ENCODE peak calls at places on chromosomes 11 and 22, in seven cellular contexts. P, M, W, H, I, R and L are unnamed samples.

GRCh38 chr11:117378966-117379865 is 51.6 kb downstream of the CEP164 start:
- DNase-seq in M (no peak), I (no peak), P (no peak), W (no peak), R (peak; percentile 25), H (no peak), L (no peak)

GRCh38 chr11:64802370-64803162 is 448 bp downstream of the MAP4K2 start:
- DNase-seq in R (peak; percentile 58), P (no peak), W (peak; percentile 23), H (no peak), I (no peak), M (no peak), L (no peak)

GRCh38 chr11:70027451-70027850 is 50.7 kb upstream of the ANO1 start:
- DNase-seq in I (no peak), R (no peak), M (no peak), H (no peak), W (no peak), P (peak; percentile 13), L (no peak)

GRCh38 chr11:75775056-75775455 is 6.5 kb downstream of the DGAT2 start:
- DNase-seq in H (no peak), R (no peak), I (no peak), W (no peak), M (no peak), P (peak; percentile 67), L (no peak)

GRCh38 chr11:83724704-83725114 is 438.5 kb upstream of the CCDC90B start:
- DNase-seq in I (no peak), W (no peak), P (peak; percentile 92), H (no peak), M (no peak), R (peak; percentile 46), L (peak; percentile 5)

GRCh38 chr22:49300951-49301397 is 526.7 kb downstream of the BRD1 start:
- DNase-seq in P (peak; percentile 20), I (no peak), M (no peak), H (no peak), W (no peak), R (peak; percentile 8), L (no peak)

GRCh38 chr11:46427364-46427763 is 35.8 kb upstream of the CHRM4 start:
- DNase-seq in P (no peak), W (no peak), R (no peak), H (no peak), M (no peak), I (no peak), L (no peak)

GRCh38 chr11:78943841-78944240 is 369.2 kb upstream of the NARS2 start:
- DNase-seq in H (no peak), P (no peak), W (no peak), I (no peak), M (no peak), R (no peak), L (no peak)

GRCh38 chr22:27617214-27617881 is 184.2 kb downstream of the MN1 start:
- DNase-seq in W (no peak), M (no peak), R (no peak), I (no peak), H (no peak), P (no peak), L (no peak)

GRCh38 chr11:69650832-69651344 is 9.9 kb downstream of the CCND1 start:
- DNase-seq in M (no peak), W (no peak), P (no peak), R (no peak), H (no peak), I (no peak), L (no peak)

GRCh38 chr11:92180664-92181251 is 43.9 kb upstream of the FAT3 start:
- DNase-seq in I (peak; percentile 1), M (no peak), P (peak; percentile 62), H (no peak), R (peak; percentile 48), W (no peak), L (peak; percentile 53)

GRCh38 chr11:59678118-59678812 is 9.4 kb upstream of the PATL1 start:
- DNase-seq in P (no peak), R (no peak), M (no peak), I (no peak), H (no peak), W (no peak), L (peak; percentile 30)

GRCh38 chr11:3050386-3051325 is 6.6 kb downstream of the CARS1 start:
- DNase-seq in R (no peak), P (no peak), W (no peak), M (no peak), I (no peak), H (no peak), L (no peak)

GRCh38 chr11:32584921-32585320 is 1.3 kb downstream of the EIF3M start:
- DNase-seq in H (no peak), I (peak; percentile 5), R (no peak), W (no peak), P (no peak), M (no peak), L (no peak)

GRCh38 chr11:986270-986951 is 50.1 kb downstream of the MUC6 start:
- DNase-seq in P (no peak), R (peak; percentile 73), W (no peak), I (peak; percentile 45), H (no peak), M (no peak), L (no peak)

GRCh38 chr22:24465566-24465965 is 29.6 kb upstream of the UPB1 start:
- DNase-seq in H (no peak), P (peak; percentile 57), R (no peak), M (peak; percentile 58), W (no peak), I (no peak), L (peak; percentile 86)

GRCh38 chr11:126163074-126163700 is 48.3 kb downstream of the RPUSD4 start:
- DNase-seq in H (no peak), M (peak; percentile 71), R (no peak), W (no peak), P (peak; percentile 64), I (peak; percentile 61), L (peak; percentile 70)

GRCh38 chr11:6596237-6596877 is 7.1 kb downstream of the RRP8 start:
- DNase-seq in R (no peak), H (no peak), P (peak; percentile 10), I (no peak), M (no peak), W (no peak), L (no peak)

GRCh38 chr11:103877221-103877620 is 159.2 kb upstream of the DDI1 start:
- DNase-seq in M (no peak), P (no peak), R (no peak), I (no peak), H (no peak), W (no peak), L (peak; percentile 12)
- TF ChIP-seq CTCF in M (no peak), P (peak; percentile 46), R (no peak), I (no peak), H (no peak), W (no peak), L (peak; percentile 23)

DNA sequence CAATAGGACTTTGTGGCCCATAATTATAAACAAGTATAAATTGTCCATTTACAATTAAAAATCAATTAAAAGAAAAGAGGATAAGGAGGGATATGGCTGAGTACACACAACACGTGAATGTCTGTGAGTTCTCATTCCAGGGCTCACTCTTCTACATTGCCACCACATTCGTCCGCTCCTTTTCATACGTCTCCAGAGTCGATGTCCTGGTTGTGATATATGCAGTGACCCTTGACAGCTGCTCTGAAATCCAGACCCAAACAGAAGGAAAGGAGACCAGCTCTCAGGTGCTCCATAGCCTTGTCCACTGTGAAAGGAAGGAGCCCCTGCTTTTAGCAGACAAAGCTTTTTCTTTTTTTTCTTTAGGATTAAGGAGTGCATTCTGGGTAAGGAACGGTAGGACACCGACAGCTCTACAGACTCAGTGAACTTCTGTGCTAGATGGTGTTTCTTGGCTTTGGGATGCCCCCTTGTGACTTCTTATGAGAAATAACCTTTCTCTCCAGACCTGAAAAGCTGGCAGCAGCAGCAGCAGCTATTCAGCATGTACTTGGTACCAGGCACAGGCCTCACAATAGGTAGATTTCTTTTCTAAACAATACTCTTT is 19.7 kb upstream of the DNAJB13 start:
- DNase-seq in R (no peak), I (peak; percentile 56), H (peak; percentile 12), W (no peak), M (peak; percentile 54), P (peak; percentile 76), L (peak; percentile 81)
- TF ChIP-seq CTCF in R (no peak), I (peak; percentile 30), H (peak; percentile 54), W (no peak), M (peak; percentile 59), P (peak; percentile 80), L (peak; percentile 62)

DNA sequence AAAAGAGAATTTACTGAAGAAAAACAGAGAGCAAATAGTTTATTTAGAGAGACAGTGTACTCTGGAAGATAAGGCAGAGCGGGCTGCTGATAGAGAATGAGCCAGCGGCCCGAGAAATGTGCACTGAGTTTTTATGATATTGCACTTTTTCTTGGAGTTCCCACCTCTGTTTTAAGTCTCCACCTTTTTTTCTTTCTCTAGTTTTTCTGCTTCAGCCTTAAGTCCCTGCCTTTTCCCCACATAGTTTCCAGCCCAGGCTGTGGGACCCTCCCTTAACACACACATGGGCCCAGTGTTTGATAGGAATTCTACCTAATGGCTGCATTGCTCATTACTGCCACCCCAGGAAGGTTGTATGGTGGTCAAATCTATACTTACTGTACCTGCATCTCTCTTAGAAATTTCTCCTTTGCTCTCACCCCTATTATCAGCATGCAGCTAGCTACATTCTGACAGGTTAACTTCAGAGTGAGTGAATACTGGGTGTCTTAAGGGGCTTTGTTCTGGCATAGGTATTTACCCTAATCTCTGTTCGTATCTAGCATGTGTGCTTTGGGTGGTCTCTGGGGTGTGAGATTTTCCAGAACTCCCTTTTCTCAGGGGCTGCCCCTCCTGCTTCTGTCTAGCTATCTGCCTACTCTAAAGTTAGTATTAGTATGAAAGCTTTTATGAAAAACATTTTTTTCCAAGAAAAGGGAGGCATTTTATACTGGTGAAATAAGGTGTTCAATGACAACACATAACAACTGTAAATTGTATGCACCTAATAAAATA is 127.3 kb upstream of the TOP3B start:
- DNase-seq in I (no peak), H (no peak), M (no peak), R (no peak), P (peak; percentile 64), W (no peak), L (no peak)
- TF ChIP-seq CTCF in I (no peak), H (peak; percentile 36), M (peak; percentile 33), R (no peak), P (peak; percentile 71), W (no peak), L (no peak)

GRCh38 chr11:119512373-119512772 is 89.4 kb upstream of the THY1 start:
- DNase-seq in M (no peak), W (no peak), H (no peak), R (no peak), P (no peak), I (no peak), L (no peak)

GRCh38 chr11:119516060-119516459 is 93.1 kb upstream of the THY1 start:
- DNase-seq in I (no peak), M (no peak), H (no peak), P (no peak), W (no peak), R (no peak), L (no peak)

GRCh38 chr11:119513141-119513805 is 90.3 kb upstream of the THY1 start:
- DNase-seq in I (no peak), M (no peak), R (no peak), H (no peak), P (no peak), W (no peak), L (no peak)

GRCh38 chr11:119511601-119512000 is 88.6 kb upstream of the THY1 start:
- DNase-seq in P (no peak), W (no peak), H (no peak), R (no peak), M (no peak), I (no peak), L (no peak)

DNA sequence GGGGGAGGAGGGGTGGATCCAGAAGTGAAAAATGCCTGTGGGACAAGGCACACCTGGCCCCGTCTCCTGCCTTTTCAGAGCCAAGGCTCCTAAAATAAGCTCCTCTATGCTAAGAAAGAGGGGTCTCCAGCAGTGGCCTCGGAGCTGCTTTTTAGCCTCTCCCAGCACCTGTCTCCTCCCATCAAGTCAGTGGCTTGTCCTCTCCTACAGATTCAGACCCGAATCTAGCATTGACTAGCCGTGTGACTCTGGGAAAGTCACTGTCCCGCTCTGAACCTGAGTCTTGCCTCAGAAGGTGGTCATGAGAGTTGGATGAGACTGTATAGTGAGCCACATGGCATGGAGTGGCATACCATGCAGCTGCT is 90.8 kb upstream of the THY1 start:
- DNase-seq in R (no peak), I (no peak), H (no peak), M (no peak), W (no peak), P (no peak), L (no peak)
- TF ChIP-seq CTCF in R (no peak), I (no peak), H (no peak), M (no peak), W (no peak), P (no peak), L (no peak)